ENCODE peak calls at places on chromosomes 6 and 20, in four cellular contexts. R, B, C and A are unnamed samples.

GRCh38 chr6:5762561-5762968 is 244.2 kb downstream of the NRN1 start:
- DNase-seq in R (peak; percentile 13), B (no peak), C (no peak), A (no peak)

GRCh38 chr6:15628499-15629131 is 34.2 kb downstream of the DTNBP1 start:
- DNase-seq in R (peak; percentile 67), B (peak; percentile 73), C (no peak), A (peak; percentile 82)

GRCh38 chr6:139257821-139258398 is 33.9 kb downstream of the TXLNB start:
- DNase-seq in R (no peak), B (no peak), C (peak; percentile 55), A (no peak)

GRCh38 chr20:19886666-19887288 is 128.7 kb downstream of the RIN2 start:
- DNase-seq in R (peak; percentile 27), B (peak; percentile 33), C (no peak), A (no peak)

GRCh38 chr20:8812818-8813217 is 256.1 kb upstream of the PLCB4 start:
- DNase-seq in R (no peak), B (no peak), C (no peak), A (no peak)

GRCh38 chr20:17654649-17655285 is 27.3 kb downstream of the RRBP1 start:
- DNase-seq in R (peak; percentile 72), B (no peak), C (no peak), A (peak; percentile 45)

GRCh38 chr6:33169286-33170175 is 22.7 kb downstream of the COL11A2 start:
- DNase-seq in R (no peak), B (no peak), C (no peak), A (no peak)

GRCh38 chr6:138105880-138106664 is 1.1 kb downstream of the PERP start:
- DNase-seq in R (no peak), B (no peak), C (peak; percentile 33), A (no peak)

GRCh38 chr6:132973556-132973993 is 159.2 kb downstream of the RPS12 start:
- DNase-seq in R (no peak), B (no peak), C (no peak), A (no peak)

GRCh38 chr6:159871241-159871640 is 19.5 kb upstream of the MAS1 start:
- DNase-seq in R (peak; percentile 46), B (no peak), C (no peak), A (no peak)

GRCh38 chr6:150720774-150721233 is 121.1 kb downstream of the PLEKHG1 start:
- DNase-seq in R (peak; percentile 25), B (no peak), C (peak; percentile 65), A (peak; percentile 13)

GRCh38 chr20:48845000-48845399 is 17.2 kb upstream of the PREX1 start:
- DNase-seq in R (peak; percentile 46), B (no peak), C (no peak), A (no peak)

GRCh38 chr6:140736227-140736626 is 1361.8 kb upstream of the CITED2 start:
- DNase-seq in R (peak; percentile 82), B (no peak), C (no peak), A (no peak)

GRCh38 chr6:106300020-106300772 is 25.4 kb downstream of the ATG5 start:
- DNase-seq in R (no peak), B (no peak), C (no peak), A (no peak)

GRCh38 chr6:6131492-6132109 is 124.9 kb upstream of the NRN1 start:
- DNase-seq in R (no peak), B (no peak), C (peak; percentile 36), A (no peak)

GRCh38 chr6:99613705-99614429 is 7.2 kb downstream of the PRDM13 start:
- DNase-seq in R (no peak), B (no peak), C (peak; percentile 48), A (no peak)

GRCh38 chr6:148257810-148258209 is 84.8 kb upstream of the SASH1 start:
- DNase-seq in R (no peak), B (no peak), C (no peak), A (no peak)

GRCh38 chr20:38147751-38148150 is 17.3 kb downstream of the TGM2 start:
- DNase-seq in R (no peak), B (no peak), C (no peak), A (no peak)

GRCh38 chr6:128455959-128456358 is 64.4 kb downstream of the PTPRK start:
- DNase-seq in R (no peak), B (no peak), C (no peak), A (no peak)

GRCh38 chr20:371755-372542 is 8.6 kb upstream of the TRIB3 start:
- DNase-seq in R (peak; percentile 97), B (peak; percentile 69), C (no peak), A (peak; percentile 55)

GRCh38 chr20:61941721-61942405 is 123.8 kb downstream of the TAF4 start:
- DNase-seq in R (no peak), B (no peak), C (no peak), A (no peak)

GRCh38 chr6:160131636-160132296 is 10.2 kb downstream of the SLC22A1 start:
- DNase-seq in R (no peak), B (no peak), C (no peak), A (no peak)

GRCh38 chr20:62522748-62523396 is 47.1 kb upstream of the GATA5 start:
- DNase-seq in R (no peak), B (no peak), C (no peak), A (no peak)

GRCh38 chr6:71444222-71444621 is 155.6 kb downstream of the OGFRL1 start:
- DNase-seq in R (peak; percentile 21), B (no peak), C (no peak), A (no peak)

GRCh38 chr20:20184149-20184548 is 131.8 kb downstream of the CFAP61 start:
- DNase-seq in R (no peak), B (no peak), C (peak; percentile 55), A (no peak)

GRCh38 chr20:61806314-61806713 is 259.4 kb downstream of the TAF4 start:
- DNase-seq in R (no peak), B (no peak), C (no peak), A (no peak)

GRCh38 chr20:17664025-17664638 is 17.9 kb downstream of the RRBP1 start:
- DNase-seq in R (no peak), B (no peak), C (no peak), A (no peak)

GRCh38 chr6:39375405-39375804 is 52.9 kb upstream of the KCNK16 start:
- DNase-seq in R (no peak), B (no peak), C (no peak), A (no peak)

GRCh38 chr20:5638023-5638422 is 112.2 kb upstream of the SHLD1 start:
- DNase-seq in R (no peak), B (no peak), C (no peak), A (no peak)

GRCh38 chr6:166360243-166361079 is 18.1 kb upstream of the SFT2D1 start:
- DNase-seq in R (peak; percentile 29), B (no peak), C (no peak), A (no peak)

GRCh38 chr6:138545621-138545980 is 46.3 kb upstream of the NHSL1 start:
- DNase-seq in R (peak; percentile 84), B (no peak), C (no peak), A (peak; percentile 74)

GRCh38 chr6:27495386-27496135 is 22.7 kb upstream of the ZNF184 start:
- DNase-seq in R (peak; percentile 80), B (peak; percentile 97), C (no peak), A (peak; percentile 92)

GRCh38 chr6:151021878-151022277 is 156.4 kb downstream of the MTHFD1L start:
- DNase-seq in R (peak; percentile 31), B (no peak), C (no peak), A (no peak)

GRCh38 chr20:25254986-25255680 is 7.2 kb downstream of the PYGB start:
- DNase-seq in R (no peak), B (no peak), C (no peak), A (no peak)

GRCh38 chr6:111353914-111354464 is 129.0 kb downstream of the REV3L start:
- DNase-seq in R (peak; percentile 17), B (no peak), C (no peak), A (no peak)

GRCh38 chr6:21824431-21825180 is 231.1 kb downstream of the SOX4 start:
- DNase-seq in R (no peak), B (no peak), C (no peak), A (no peak)
- TF ChIP-seq CTCF in R (no peak), B (no peak), C (no peak), A (no peak)

GRCh38 chr20:50659975-50660670 is 31.2 kb downstream of the RIPOR3 start:
- DNase-seq in R (no peak), B (no peak), C (no peak), A (no peak)

GRCh38 chr20:50655325-50655880 is 35.9 kb downstream of the RIPOR3 start:
- DNase-seq in R (peak; percentile 96), B (peak; percentile 53), C (no peak), A (no peak)

GRCh38 chr20:50663095-50663821 is 28.1 kb downstream of the RIPOR3 start:
- DNase-seq in R (no peak), B (no peak), C (peak; percentile 26), A (no peak)

GRCh38 chr20:50654899-50655298 is 36.4 kb downstream of the RIPOR3 start:
- DNase-seq in R (peak; percentile 78), B (no peak), C (no peak), A (no peak)

DNA sequence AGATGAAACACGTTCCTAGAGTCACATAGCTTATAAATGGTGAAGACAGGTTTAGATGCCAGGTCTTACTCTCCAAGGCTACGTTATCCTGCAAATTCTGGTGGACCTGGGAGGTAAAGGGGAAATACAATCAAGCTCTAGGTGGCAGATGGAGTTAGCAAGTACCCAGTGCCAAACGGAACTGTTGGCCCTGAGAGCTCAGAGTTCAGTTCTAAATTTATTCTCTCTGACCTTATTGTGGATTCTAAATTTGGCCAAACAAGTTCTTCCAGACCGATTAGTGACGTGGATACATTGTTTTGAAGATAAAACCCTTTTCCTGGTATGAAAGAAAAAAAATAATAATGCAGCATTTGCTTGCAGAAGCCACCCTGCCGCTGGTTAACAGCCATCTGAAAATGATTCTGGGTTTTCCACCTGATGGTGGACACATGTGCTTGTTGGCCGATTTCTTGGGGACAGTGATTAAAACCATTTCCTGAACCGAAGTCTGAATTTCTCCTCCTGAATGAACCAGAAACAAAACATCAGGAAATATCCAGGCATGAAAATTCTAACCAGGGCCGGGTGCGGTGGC is 32.5 kb downstream of the RIPOR3 start:
- DNase-seq in R (peak; percentile 69), B (no peak), C (no peak), A (no peak)
- TF ChIP-seq CTCF in R (no peak), B (no peak), C (no peak), A (no peak)

DNA sequence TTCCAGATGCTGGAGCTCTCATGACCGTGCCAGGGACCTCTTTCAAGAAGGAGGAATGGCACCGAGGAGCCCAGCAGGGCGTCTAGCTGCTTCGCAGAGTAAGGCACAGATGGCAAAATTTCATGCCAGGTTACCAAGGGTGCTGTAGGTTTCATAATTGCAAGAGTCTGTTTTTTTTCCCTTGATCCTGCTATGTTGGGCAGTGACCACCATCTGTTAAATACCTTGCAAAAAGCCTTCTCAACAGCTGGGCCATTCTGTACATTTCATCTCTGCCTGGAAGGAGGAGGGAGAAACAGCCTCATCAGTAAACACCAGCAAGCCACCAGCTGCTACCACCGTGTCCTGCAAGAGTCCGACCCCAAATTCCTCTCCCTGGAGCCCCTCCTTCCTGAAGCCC is 111.8 kb downstream of the EDN3 start:
- DNase-seq in R (no peak), B (no peak), C (no peak), A (no peak)
- TF ChIP-seq CTCF in R (no peak), B (no peak), C (no peak), A (no peak)

GRCh38 chr6:7218586-7218985 is 94.4 kb downstream of the SSR1 start:
- DNase-seq in R (peak; percentile 30), B (no peak), C (no peak), A (no peak)

GRCh38 chr6:7215798-7216231 is 97.2 kb downstream of the SSR1 start:
- DNase-seq in R (no peak), B (no peak), C (no peak), A (no peak)

GRCh38 chr6:7215140-7215539 is 97.9 kb downstream of the SSR1 start:
- DNase-seq in R (no peak), B (peak; percentile 55), C (no peak), A (peak; percentile 29)

GRCh38 chr6:7219310-7219709 is 93.7 kb downstream of the SSR1 start:
- DNase-seq in R (peak; percentile 15), B (peak; percentile 37), C (no peak), A (peak; percentile 28)

GRCh38 chr6:7216941-7217621 is 95.9 kb downstream of the SSR1 start:
- DNase-seq in R (no peak), B (no peak), C (no peak), A (no peak)
- TF ChIP-seq CTCF in R (no peak), B (peak; percentile 23), C (no peak), A (no peak)